ENCODE peak calls at places on chromosomes 6 and 20, in four cellular contexts. X is pancreas, V is uterus, F is astrocyte. K is an unnamed sample.

GRCh38 chr6:13299909-13300308 is 28.4 kb downstream of the TBC1D7 start:
- DNase-seq in X (no peak), V (no peak), F (no peak), K (no peak)

GRCh38 chr6:33315753-33316602 is 1.6 kb downstream of the ZBTB22 start:
- DNase-seq in X (peak; percentile 68), V (no peak), F (no peak), K (no peak)

GRCh38 chr6:44273617-44274016 is 3.4 kb downstream of the TMEM151B start:
- DNase-seq in X (no peak), V (no peak), F (no peak), K (no peak)

GRCh38 chr6:21109421-21110178 is 484.0 kb upstream of the SOX4 start:
- DNase-seq in X (no peak), V (no peak), F (peak; percentile 93), K (no peak)

GRCh38 chr6:139372326-139373153 is 1.9 kb downstream of the CITED2 start:
- DNase-seq in X (no peak), V (no peak), F (peak; percentile 14), K (no peak)

GRCh38 chr6:100366419-100366818 is 98.3 kb downstream of the SIM1 start:
- DNase-seq in X (no peak), V (no peak), F (peak; percentile 19), K (no peak)

GRCh38 chr6:40181367-40181766 is 247.1 kb upstream of the MOCS1 start:
- DNase-seq in X (no peak), V (no peak), F (no peak), K (no peak)

GRCh38 chr6:31928672-31928939 is 1.1 kb downstream of the C2 start:
- DNase-seq in X (no peak), V (no peak), F (no peak), K (no peak)

GRCh38 chr20:38724603-38725457 is 544 bp downstream of the SLC32A1 start:
- DNase-seq in X (peak; percentile 60), V (no peak), F (no peak), K (no peak)

GRCh38 chr20:25077610-25078169 is 4.3 kb downstream of the VSX1 start:
- DNase-seq in X (no peak), V (no peak), F (no peak), K (no peak)

GRCh38 chr6:43724914-43725642 is 37.5 kb upstream of the MRPS18A start:
- DNase-seq in X (peak; percentile 68), V (peak; percentile 70), F (peak; percentile 89), K (peak; percentile 87)

GRCh38 chr20:17533396-17533795 is 2.2 kb upstream of the BFSP1 start:
- DNase-seq in X (no peak), V (no peak), F (peak; percentile 43), K (no peak)

GRCh38 chr20:24746351-24746685 is 202.8 kb upstream of the CST7 start:
- DNase-seq in X (peak; percentile 80), V (no peak), F (peak; percentile 3), K (no peak)

GRCh38 chr6:132213191-132213590 is 188.1 kb downstream of the MOXD1 start:
- DNase-seq in X (no peak), V (no peak), F (no peak), K (no peak)

GRCh38 chr6:145071836-145072235 is 663.5 kb downstream of the EPM2A start:
- DNase-seq in X (no peak), V (no peak), F (peak; percentile 76), K (no peak)

GRCh38 chr20:24763386-24764026 is 185.6 kb upstream of the CST7 start:
- DNase-seq in X (no peak), V (no peak), F (no peak), K (no peak)

GRCh38 chr6:46421939-46422338 is 69.3 kb downstream of the RCAN2 start:
- DNase-seq in X (no peak), V (no peak), F (no peak), K (no peak)

GRCh38 chr20:13099676-13100075 is 90.9 kb downstream of the SPTLC3 start:
- DNase-seq in X (no peak), V (no peak), F (no peak), K (no peak)

GRCh38 chr20:13089950-13090469 is 81.2 kb downstream of the SPTLC3 start:
- DNase-seq in X (no peak), V (no peak), F (no peak), K (no peak)

GRCh38 chr20:13098720-13099355 is 90.1 kb downstream of the SPTLC3 start:
- DNase-seq in X (no peak), V (no peak), F (no peak), K (no peak)

GRCh38 chr20:13095013-13095412 is 86.2 kb downstream of the SPTLC3 start:
- DNase-seq in X (no peak), V (no peak), F (no peak), K (no peak)
- H3K4me1 ChIP-seq in X (no peaks in the 10 kb centered on the region), V (no peaks in the 10 kb centered on the region), F (no peaks in the 10 kb centered on the region), K (no peaks in the 10 kb centered on the region)

DNA sequence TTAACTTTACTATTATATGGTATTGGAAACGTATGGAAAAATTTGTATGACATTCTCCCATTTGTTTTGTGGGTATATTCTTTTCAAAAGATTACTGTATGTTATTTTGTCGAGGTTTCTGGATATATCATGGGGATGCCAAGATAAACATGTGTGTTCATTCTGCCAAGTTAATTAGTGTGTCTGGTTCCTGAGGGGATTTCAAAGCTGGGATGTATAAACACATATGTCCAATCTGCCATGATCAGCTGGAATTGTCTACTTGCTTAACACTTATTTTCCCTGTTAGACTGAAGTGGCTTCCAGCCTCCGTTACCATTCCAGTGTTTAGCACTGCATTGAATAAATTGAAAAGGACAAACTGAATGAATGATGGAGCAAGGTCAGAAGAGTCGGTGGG is 86.2 kb downstream of the DNAH8 start:
- DNase-seq in X (no peak), V (no peak), F (no peak), K (no peak)
- H3K27ac ChIP-seq in X (no peak overlapping the region), V (no peak overlapping the region), F (no peak overlapping the region), K (no peak overlapping the region)

DNA sequence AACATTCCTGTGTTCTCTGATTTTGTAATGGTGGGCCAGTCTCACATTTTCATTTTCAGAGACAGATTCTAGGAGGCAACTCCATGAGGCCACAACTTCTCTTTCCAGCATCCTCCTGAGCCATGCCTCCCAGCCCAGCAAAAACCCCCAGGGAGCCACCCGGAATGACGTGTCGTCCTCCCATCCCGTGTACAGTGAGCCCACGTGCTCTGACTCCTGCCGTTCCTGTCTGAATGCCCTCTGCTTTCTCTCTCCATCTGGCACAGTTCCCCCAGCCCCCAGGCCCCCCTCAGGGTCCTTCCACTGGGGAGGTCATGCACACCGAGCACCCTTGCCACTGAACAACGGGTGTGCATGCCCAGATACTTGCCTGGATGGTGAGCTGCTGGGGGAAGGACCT is 38.0 kb downstream of the C20orf203 start:
- DNase-seq in X (no peak), V (no peak), F (peak; percentile 23), K (no peak)
- H3K4me1 ChIP-seq in X (no peaks in the 10 kb centered on the region), V (no peaks in the 10 kb centered on the region), F (peaks cover 16% of the 10 kb centered on the region), K (no peaks in the 10 kb centered on the region)

DNA sequence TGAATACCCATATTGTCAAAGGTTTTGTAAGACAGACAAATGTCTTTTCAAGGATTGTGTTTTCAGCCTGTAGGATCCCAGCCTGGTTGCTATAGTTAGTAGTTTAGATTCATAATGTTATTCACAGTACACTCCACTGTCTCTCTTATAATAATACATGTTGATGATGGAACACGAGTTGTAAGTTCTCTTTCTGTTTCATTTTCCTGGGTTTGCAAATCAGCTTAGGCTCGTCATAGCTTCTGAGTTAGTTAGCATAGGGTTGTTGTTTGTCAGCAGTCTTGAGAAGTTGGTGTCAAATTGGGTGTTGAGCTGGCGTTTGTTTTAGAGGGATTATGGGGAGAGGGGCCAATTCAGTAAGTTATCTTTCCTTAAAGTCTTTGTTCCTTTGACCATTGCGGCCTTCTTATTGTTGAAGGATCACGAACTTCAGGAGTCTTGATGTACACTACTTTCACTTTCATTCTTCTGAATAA is 45.8 kb downstream of the QKI start:
- DNase-seq in X (no peak), V (no peak), F (peak; percentile 63), K (no peak)
- H3K27ac ChIP-seq in X (no peak overlapping the region), V (peak overlapping the region; percentile 23), F (peak overlapping the region; percentile 87), K (peak overlapping the region; percentile 14)

GRCh38 chr6:168180548-168181011 is 101.6 kb upstream of the FRMD1 start:
- DNase-seq in X (no peak), V (no peak), F (no peak), K (no peak)

GRCh38 chr6:168177492-168177891 is 98.5 kb upstream of the FRMD1 start:
- DNase-seq in X (no peak), V (no peak), F (no peak), K (no peak)

GRCh38 chr6:168181316-168181715 is 102.3 kb upstream of the FRMD1 start:
- DNase-seq in X (no peak), V (no peak), F (no peak), K (no peak)

GRCh38 chr6:168179702-168180382 is 100.8 kb upstream of the FRMD1 start:
- DNase-seq in X (no peak), V (no peak), F (no peak), K (no peak)

GRCh38 chr6:168179133-168179532 is 100.1 kb upstream of the FRMD1 start:
- DNase-seq in X (no peak), V (no peak), F (no peak), K (no peak)
- H3K4me1 ChIP-seq in X (no peaks in the 10 kb centered on the region), V (peaks cover 6% of the 10 kb centered on the region), F (no peaks in the 10 kb centered on the region), K (no peaks in the 10 kb centered on the region)

GRCh38 chr20:50224553-50225255 is 34.1 kb downstream of the CEBPB start:
- DNase-seq in X (peak; percentile 41), V (peak; percentile 86), F (peak; percentile 95), K (peak; percentile 79)
- H3K27ac ChIP-seq in X (peak overlapping the region; percentile 58), V (peak overlapping the region; percentile 91), F (peak overlapping the region; percentile 63), K (peak overlapping the region; percentile 83)